ENCODE peak calls at places on chromosome 15, in six cellular contexts. One of them, this sample, is unnamed.

GRCh38 chr15:40731034-40731433 is 24.0 kb downstream of the RMDN3 start:
- DNase-seq in MCF 10A: no peak
- DNase-seq in NB4: no peak
- DNase-seq in mammary epithelial cell: no peak
- DNase-seq in fibroblast of the aortic adventitia: no peak
- DNase-seq in right lobe of liver: no peak
- DNase-seq in this sample: no peak

GRCh38 chr15:88606437-88606794 is 14.7 kb upstream of the AEN start:
- DNase-seq in NB4: no peak
- DNase-seq in fibroblast of the aortic adventitia: no peak
- DNase-seq in mammary epithelial cell: no peak
- DNase-seq in right lobe of liver: no peak
- DNase-seq in MCF 10A: no peak
- DNase-seq in this sample: no peak

GRCh38 chr15:79221696-79222095 is 60.8 kb upstream of the ANKRD34C start:
- DNase-seq in fibroblast of the aortic adventitia: no peak
- DNase-seq in right lobe of liver: no peak
- DNase-seq in mammary epithelial cell: no peak
- DNase-seq in NB4: no peak
- DNase-seq in MCF 10A: no peak
- DNase-seq in this sample: peak

GRCh38 chr15:79023546-79023890 is 67.1 kb downstream of the RASGRF1 start:
- DNase-seq in MCF 10A: no peak
- DNase-seq in NB4: no peak
- DNase-seq in mammary epithelial cell: no peak
- DNase-seq in right lobe of liver: no peak
- DNase-seq in fibroblast of the aortic adventitia: no peak
- DNase-seq in this sample: no peak

GRCh38 chr15:41791970-41792637 is 17.8 kb downstream of the MAPKBP1 start:
- DNase-seq in NB4: no peak
- DNase-seq in right lobe of liver: no peak
- DNase-seq in mammary epithelial cell: no peak
- DNase-seq in MCF 10A: no peak
- DNase-seq in fibroblast of the aortic adventitia: no peak
- DNase-seq in this sample: no peak

GRCh38 chr15:39499701-39500100 is 81.2 kb upstream of the THBS1 start:
- DNase-seq in mammary epithelial cell: no peak
- DNase-seq in right lobe of liver: no peak
- DNase-seq in fibroblast of the aortic adventitia: no peak
- DNase-seq in NB4: no peak
- DNase-seq in MCF 10A: no peak
- DNase-seq in this sample: no peak

GRCh38 chr15:87843312-87843711 is 413.2 kb downstream of the NTRK3 start:
- DNase-seq in MCF 10A: no peak
- DNase-seq in right lobe of liver: no peak
- DNase-seq in NB4: no peak
- DNase-seq in mammary epithelial cell: no peak
- DNase-seq in fibroblast of the aortic adventitia: no peak
- DNase-seq in this sample: no peak

GRCh38 chr15:55703873-55704285 is 39.1 kb downstream of the PRTG start:
- DNase-seq in right lobe of liver: no peak
- DNase-seq in MCF 10A: no peak
- DNase-seq in fibroblast of the aortic adventitia: peak
- DNase-seq in NB4: no peak
- DNase-seq in mammary epithelial cell: no peak
- DNase-seq in this sample: no peak

GRCh38 chr15:40763801-40764765 is at the start of gene GCHFR:
- DNase-seq in right lobe of liver: peak
- DNase-seq in NB4: peak
- DNase-seq in MCF 10A: peak
- DNase-seq in mammary epithelial cell: peak
- DNase-seq in fibroblast of the aortic adventitia: peak
- DNase-seq in this sample: peak

GRCh38 chr15:89389841-89390603 is 55.4 kb upstream of the POLG start:
- DNase-seq in fibroblast of the aortic adventitia: no peak
- DNase-seq in mammary epithelial cell: no peak
- DNase-seq in right lobe of liver: no peak
- DNase-seq in MCF 10A: no peak
- DNase-seq in NB4: no peak
- DNase-seq in this sample: no peak

GRCh38 chr15:36951747-36952247 is 148.6 kb downstream of the MEIS2 start:
- DNase-seq in mammary epithelial cell: peak
- DNase-seq in MCF 10A: no peak
- DNase-seq in right lobe of liver: no peak
- DNase-seq in NB4: no peak
- DNase-seq in fibroblast of the aortic adventitia: peak
- DNase-seq in this sample: peak

GRCh38 chr15:41523097-41523496 is 9.5 kb upstream of the LTK start:
- DNase-seq in MCF 10A: no peak
- DNase-seq in mammary epithelial cell: no peak
- DNase-seq in NB4: no peak
- DNase-seq in right lobe of liver: no peak
- DNase-seq in fibroblast of the aortic adventitia: no peak
- DNase-seq in this sample: no peak

GRCh38 chr15:88454867-88455810 is 12.0 kb downstream of the MRPL46 start:
- DNase-seq in NB4: peak
- DNase-seq in right lobe of liver: peak
- DNase-seq in fibroblast of the aortic adventitia: peak
- DNase-seq in mammary epithelial cell: peak
- DNase-seq in MCF 10A: peak
- DNase-seq in this sample: peak

GRCh38 chr15:38683382-38684242 is 119.0 kb upstream of the RASGRP1 start:
- DNase-seq in right lobe of liver: no peak
- DNase-seq in MCF 10A: peak
- DNase-seq in fibroblast of the aortic adventitia: peak
- DNase-seq in mammary epithelial cell: peak
- DNase-seq in NB4: peak
- DNase-seq in this sample: peak

GRCh38 chr15:29299784-29300183 is 30.2 kb upstream of the NSMCE3 start:
- DNase-seq in right lobe of liver: no peak
- DNase-seq in MCF 10A: no peak
- DNase-seq in mammary epithelial cell: no peak
- DNase-seq in NB4: no peak
- DNase-seq in fibroblast of the aortic adventitia: no peak
- DNase-seq in this sample: no peak

GRCh38 chr15:73265536-73266153 is 103.1 kb downstream of the HCN4 start:
- DNase-seq in MCF 10A: peak
- DNase-seq in right lobe of liver: no peak
- DNase-seq in mammary epithelial cell: peak
- DNase-seq in NB4: peak
- DNase-seq in fibroblast of the aortic adventitia: peak
- DNase-seq in this sample: peak

GRCh38 chr15:73328986-73329385 is 39.8 kb downstream of the HCN4 start:
- DNase-seq in NB4: no peak
- DNase-seq in MCF 10A: no peak
- DNase-seq in right lobe of liver: peak
- DNase-seq in fibroblast of the aortic adventitia: no peak
- DNase-seq in mammary epithelial cell: no peak
- DNase-seq in this sample: no peak

GRCh38 chr15:43948691-43949325 is 122.0 kb downstream of the WDR76 start:
- DNase-seq in mammary epithelial cell: no peak
- DNase-seq in MCF 10A: no peak
- DNase-seq in NB4: no peak
- DNase-seq in right lobe of liver: no peak
- DNase-seq in fibroblast of the aortic adventitia: no peak
- DNase-seq in this sample: no peak

DNA sequence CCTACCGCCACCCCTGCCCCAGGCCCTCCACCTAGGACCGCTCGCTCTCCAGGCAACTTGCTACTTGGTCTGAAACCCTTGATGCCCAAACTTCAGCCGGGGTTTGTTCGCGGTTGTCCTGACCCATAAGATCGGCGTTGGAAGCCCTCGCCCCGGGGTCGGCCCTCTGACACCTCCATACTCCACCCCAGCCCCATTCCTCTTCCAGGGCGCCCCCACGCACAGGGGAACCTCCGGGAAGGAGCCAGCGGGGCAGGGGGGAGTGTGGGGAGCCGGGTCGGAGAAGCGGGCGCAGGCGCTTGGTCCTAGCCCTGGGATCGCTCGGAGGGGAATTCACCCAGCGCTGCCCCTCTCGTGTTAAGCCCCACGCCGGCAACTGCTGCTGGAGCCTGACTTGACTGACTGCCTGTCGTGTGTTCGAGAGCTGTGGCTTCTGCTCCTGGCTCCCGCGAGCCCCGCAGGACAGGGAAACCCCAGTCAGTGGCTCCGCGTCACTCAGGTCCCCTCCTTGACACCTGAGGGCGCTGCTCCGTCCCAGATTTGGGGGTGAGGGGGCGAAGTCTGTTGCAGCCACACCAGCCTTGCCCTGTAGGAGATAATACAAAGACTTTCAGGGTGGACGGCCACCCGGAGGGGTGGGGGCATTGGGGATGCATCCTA is 675 bp downstream of the RYR3 start:
- DNase-seq in MCF 10A: no peak
- DNase-seq in fibroblast of the aortic adventitia: no peak
- DNase-seq in right lobe of liver: no peak
- DNase-seq in mammary epithelial cell: no peak
- DNase-seq in NB4: no peak
- DNase-seq in this sample: peak
- TF ChIP-seq CTCF in MCF 10A: no peak
- TF ChIP-seq CTCF in fibroblast of the aortic adventitia: no peak
- TF ChIP-seq CTCF in right lobe of liver: no peak
- TF ChIP-seq CTCF in mammary epithelial cell: no peak
- TF ChIP-seq CTCF in NB4: no peak
- TF ChIP-seq CTCF in this sample: no peak

GRCh38 chr15:77632760-77633133 is at the start of gene LINGO1:
- DNase-seq in NB4: peak
- DNase-seq in fibroblast of the aortic adventitia: no peak
- DNase-seq in MCF 10A: no peak
- DNase-seq in right lobe of liver: no peak
- DNase-seq in mammary epithelial cell: no peak
- DNase-seq in this sample: peak

GRCh38 chr15:77633134-77633912 is 611 bp upstream of the LINGO1 start:
- DNase-seq in right lobe of liver: peak
- DNase-seq in fibroblast of the aortic adventitia: peak
- DNase-seq in NB4: peak
- DNase-seq in MCF 10A: peak
- DNase-seq in mammary epithelial cell: peak
- DNase-seq in this sample: peak

GRCh38 chr15:77636209-77636608 is 3.5 kb upstream of the LINGO1 start:
- DNase-seq in mammary epithelial cell: no peak
- DNase-seq in right lobe of liver: no peak
- DNase-seq in NB4: no peak
- DNase-seq in fibroblast of the aortic adventitia: no peak
- DNase-seq in MCF 10A: no peak
- DNase-seq in this sample: no peak

GRCh38 chr15:77633913-77634265 is 1.2 kb upstream of the LINGO1 start:
- DNase-seq in MCF 10A: no peak
- DNase-seq in mammary epithelial cell: no peak
- DNase-seq in fibroblast of the aortic adventitia: no peak
- DNase-seq in right lobe of liver: no peak
- DNase-seq in NB4: no peak
- DNase-seq in this sample: no peak

DNA sequence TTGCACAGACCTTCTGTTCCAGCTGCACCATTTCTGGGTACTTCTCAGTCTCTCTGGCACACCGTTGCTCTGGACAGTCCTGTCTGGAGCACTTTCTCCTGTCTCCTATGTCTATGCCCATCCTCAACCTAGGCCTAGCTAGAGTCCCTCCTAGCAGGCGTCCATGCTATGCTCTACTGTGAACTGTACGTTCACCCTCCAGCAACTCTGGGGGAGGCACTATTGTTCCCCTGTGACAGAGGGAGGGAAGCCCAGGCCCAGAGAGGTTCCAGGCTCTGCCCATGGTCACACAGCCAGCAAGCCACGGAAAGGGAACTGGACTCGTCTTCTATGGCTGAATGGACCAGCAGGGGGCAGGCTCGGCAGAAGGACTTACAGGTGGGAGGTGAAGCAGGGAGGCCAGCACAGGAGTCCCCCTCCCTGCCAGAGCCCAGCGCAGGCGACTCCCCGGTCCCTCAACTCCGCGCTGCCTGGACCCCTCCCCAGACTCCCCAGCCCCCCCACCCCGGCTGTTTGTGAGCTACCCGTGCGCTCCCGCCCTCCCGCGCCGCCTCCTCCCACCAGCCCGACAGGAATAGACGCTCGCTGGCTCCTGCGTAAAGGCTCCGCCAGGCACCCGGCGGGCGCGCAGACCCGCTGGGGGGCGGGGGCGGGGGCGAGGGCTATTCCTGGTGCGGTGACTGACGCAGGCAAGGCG is 1.7 kb upstream of the LINGO1 start:
- DNase-seq in NB4: peak
- DNase-seq in fibroblast of the aortic adventitia: peak
- DNase-seq in right lobe of liver: peak
- DNase-seq in MCF 10A: peak
- DNase-seq in mammary epithelial cell: peak
- DNase-seq in this sample: peak
- TF ChIP-seq CTCF in NB4: peak
- TF ChIP-seq CTCF in fibroblast of the aortic adventitia: peak
- TF ChIP-seq CTCF in right lobe of liver: peak
- TF ChIP-seq CTCF in MCF 10A: peak
- TF ChIP-seq CTCF in mammary epithelial cell: peak
- TF ChIP-seq CTCF in this sample: peak

GRCh38 chr15:81293728-81294500 is 30.0 kb downstream of the STARD5 start:
- DNase-seq in MCF 10A: no peak
- DNase-seq in mammary epithelial cell: no peak
- DNase-seq in right lobe of liver: no peak
- DNase-seq in fibroblast of the aortic adventitia: no peak
- DNase-seq in NB4: peak
- DNase-seq in this sample: no peak

GRCh38 chr15:81296218-81296617 is 27.7 kb downstream of the STARD5 start:
- DNase-seq in mammary epithelial cell: no peak
- DNase-seq in right lobe of liver: no peak
- DNase-seq in NB4: no peak
- DNase-seq in MCF 10A: no peak
- DNase-seq in fibroblast of the aortic adventitia: no peak
- DNase-seq in this sample: no peak

GRCh38 chr15:81295466-81296145 is 28.3 kb downstream of the STARD5 start:
- DNase-seq in mammary epithelial cell: no peak
- DNase-seq in fibroblast of the aortic adventitia: no peak
- DNase-seq in NB4: peak
- DNase-seq in MCF 10A: no peak
- DNase-seq in right lobe of liver: no peak
- DNase-seq in this sample: no peak

GRCh38 chr15:81292516-81293001 is 31.4 kb downstream of the STARD5 start:
- DNase-seq in mammary epithelial cell: no peak
- DNase-seq in NB4: no peak
- DNase-seq in fibroblast of the aortic adventitia: no peak
- DNase-seq in right lobe of liver: no peak
- DNase-seq in MCF 10A: no peak
- DNase-seq in this sample: no peak

GRCh38 chr15:81294501-81294850 is 29.5 kb downstream of the STARD5 start:
- DNase-seq in NB4: peak
- DNase-seq in mammary epithelial cell: no peak
- DNase-seq in fibroblast of the aortic adventitia: no peak
- DNase-seq in right lobe of liver: no peak
- DNase-seq in MCF 10A: no peak
- DNase-seq in this sample: no peak
- TF ChIP-seq CTCF in NB4: peak
- TF ChIP-seq CTCF in mammary epithelial cell: no peak
- TF ChIP-seq CTCF in fibroblast of the aortic adventitia: no peak
- TF ChIP-seq CTCF in right lobe of liver: no peak
- TF ChIP-seq CTCF in MCF 10A: no peak
- TF ChIP-seq CTCF in this sample: no peak

DNA sequence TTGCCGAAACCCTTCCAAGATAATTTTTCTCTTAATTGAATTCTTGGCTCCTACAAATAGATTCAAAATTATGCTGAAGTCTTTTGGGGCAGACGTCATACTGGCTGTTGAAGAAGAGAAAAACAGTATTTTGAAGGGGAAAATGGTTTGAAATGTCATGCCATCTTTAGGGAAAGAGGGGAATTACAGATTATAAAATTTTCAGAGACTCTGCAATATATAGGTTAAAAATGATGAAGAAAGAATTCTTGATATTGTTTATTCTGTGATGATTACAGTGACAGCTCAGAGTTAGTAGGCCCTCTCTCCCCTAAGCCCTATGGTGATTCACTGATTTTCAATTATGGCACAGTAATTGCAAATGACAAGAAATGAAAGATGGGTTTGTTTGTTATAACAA is 86.1 kb downstream of the CGNL1 start:
- DNase-seq in MCF 10A: no peak
- DNase-seq in mammary epithelial cell: peak
- DNase-seq in right lobe of liver: no peak
- DNase-seq in NB4: no peak
- DNase-seq in fibroblast of the aortic adventitia: peak
- DNase-seq in this sample: peak
- TF ChIP-seq CTCF in MCF 10A: no peak
- TF ChIP-seq CTCF in mammary epithelial cell: peak
- TF ChIP-seq CTCF in right lobe of liver: peak
- TF ChIP-seq CTCF in NB4: no peak
- TF ChIP-seq CTCF in fibroblast of the aortic adventitia: peak
- TF ChIP-seq CTCF in this sample: no peak